ENCODE peak calls at places on chromosomes 2 and 18, in ten cellular contexts. E, I, A, P, S, F, J, V, W and U are unnamed samples.
A peak's percentile ranks its signal among the peaks of the same experiment; 100 is the strongest.

GRCh38 chr2:69113627-69114026 is 100.6 kb downstream of the ANTXR1 start:
- DNase-seq in V (no peak), F (no peak), S (no peak), A (no peak), J (no peak), P (no peak), I (no peak), E (no peak), W (peak; percentile 37), U (no peak)

GRCh38 chr2:125696573-125696972 is 959.4 kb upstream of the GYPC start:
- DNase-seq in V (no peak), P (no peak), F (no peak), W (no peak), I (no peak), E (no peak), J (no peak), A (no peak), S (no peak), U (no peak)

GRCh38 chr18:13439475-13439874 is 220.9 kb downstream of the LDLRAD4 start:
- DNase-seq in E (no peak), F (no peak), V (no peak), W (no peak), I (no peak), S (no peak), P (no peak), A (no peak), J (no peak), U (no peak)

GRCh38 chr2:224598669-224599068 is 13.5 kb upstream of the CUL3 start:
- DNase-seq in W (no peak), S (no peak), V (no peak), P (no peak), E (no peak), A (no peak), F (no peak), I (no peak), J (no peak), U (no peak)

GRCh38 chr2:233713262-233713615 is 532 bp downstream of the UGT1A5 start:
- DNase-seq in S (no peak), E (no peak), I (no peak), W (no peak), A (no peak), F (no peak), J (no peak), P (no peak), V (no peak), U (no peak)

GRCh38 chr2:148900350-148900749 is 25.3 kb downstream of the KIF5C start:
- DNase-seq in P (no peak), I (no peak), J (no peak), W (no peak), E (no peak), V (no peak), S (no peak), F (no peak), A (no peak), U (no peak)

GRCh38 chr2:232028631-232029030 is 67.1 kb downstream of the DIS3L2 start:
- DNase-seq in I (no peak), W (peak; percentile 20), J (no peak), S (no peak), A (no peak), F (no peak), P (no peak), E (no peak), V (no peak), U (no peak)

GRCh38 chr2:28052691-28053090 is 162.2 kb downstream of the BABAM2 start:
- DNase-seq in V (no peak), S (no peak), P (no peak), A (no peak), F (no peak), W (peak; percentile 62), J (no peak), E (no peak), I (no peak), U (no peak)

GRCh38 chr18:14089781-14090180 is 42.5 kb downstream of the ZNF519 start:
- DNase-seq in E (peak; percentile 33), I (no peak), P (no peak), W (peak; percentile 9), F (no peak), S (no peak), V (no peak), J (peak; percentile 28), A (no peak), U (no peak)

GRCh38 chr2:217142649-217143266 is 282.9 kb upstream of the TNP1 start:
- DNase-seq in E (no peak), A (peak; percentile 53), P (peak; percentile 9), F (no peak), I (no peak), J (no peak), S (no peak), W (peak; percentile 7), V (peak; percentile 39), U (no peak)

GRCh38 chr2:212970132-212970531 is 181.3 kb downstream of the IKZF2 start:
- DNase-seq in A (no peak), S (no peak), V (no peak), J (no peak), F (no peak), P (peak; percentile 27), I (no peak), W (peak; percentile 40), E (no peak), U (no peak)

GRCh38 chr2:56474412-56475158 is 290.8 kb downstream of the CCDC85A start:
- DNase-seq in F (no peak), E (no peak), P (peak; percentile 67), S (peak; percentile 51), J (peak; percentile 42), W (peak; percentile 35), A (no peak), I (no peak), V (no peak), U (no peak)

GRCh38 chr18:11585596-11585995 is 23.8 kb upstream of the SLC35G4 start:
- DNase-seq in F (no peak), W (no peak), J (no peak), P (no peak), E (no peak), I (no peak), S (no peak), A (no peak), V (no peak), U (no peak)

GRCh38 chr2:226799976-226800940 is 638 bp upstream of the IRS1 start:
- DNase-seq in S (no peak), E (no peak), P (no peak), I (no peak), J (no peak), F (no peak), A (no peak), W (no peak), V (peak; percentile 24), U (no peak)

GRCh38 chr2:177983183-177983788 is 89.3 kb downstream of the PDE11A start:
- DNase-seq in S (peak; percentile 28), W (peak; percentile 69), V (peak; percentile 81), P (peak; percentile 47), E (peak; percentile 21), F (no peak), J (peak; percentile 57), A (peak; percentile 56), I (no peak), U (no peak)

GRCh38 chr2:65553504-65554074 is 121.2 kb upstream of the SPRED2 start:
- DNase-seq in J (no peak), W (no peak), S (no peak), F (no peak), V (no peak), P (no peak), E (no peak), A (no peak), I (no peak), U (no peak)

GRCh38 chr2:128327180-128327964 is 8.7 kb upstream of the HS6ST1 start:
- DNase-seq in F (no peak), W (no peak), P (no peak), I (no peak), A (no peak), J (no peak), S (no peak), V (no peak), E (no peak), U (no peak)

GRCh38 chr2:237118025-237118424 is 32.3 kb downstream of the COPS8 start:
- DNase-seq in F (no peak), J (no peak), A (no peak), I (no peak), S (no peak), E (no peak), V (no peak), P (no peak), W (peak; percentile 44), U (no peak)

GRCh38 chr2:180872256-180872655 is 108.1 kb upstream of the UBE2E3 start:
- DNase-seq in I (no peak), S (no peak), A (no peak), F (no peak), J (no peak), W (no peak), E (no peak), V (no peak), P (peak; percentile 12), U (no peak)

GRCh38 chr2:127422631-127423475 is 4.6 kb downstream of the PROC start:
- DNase-seq in W (no peak), E (no peak), F (no peak), V (no peak), I (no peak), S (no peak), P (no peak), A (peak; percentile 58), J (no peak), U (no peak)

GRCh38 chr2:219947575-219947974 is 320.1 kb downstream of the SLC4A3 start:
- DNase-seq in A (no peak), S (no peak), J (peak; percentile 15), V (no peak), I (no peak), E (peak; percentile 22), F (no peak), P (no peak), W (peak; percentile 55), U (no peak)

GRCh38 chr2:64859208-64860161 is 129.7 kb upstream of the SLC1A4 start:
- DNase-seq in E (peak; percentile 92), I (peak; percentile 71), W (peak; percentile 96), F (no peak), A (peak; percentile 72), V (peak; percentile 95), P (peak; percentile 94), S (no peak), J (peak; percentile 77), U (no peak)

GRCh38 chr2:120563616-120564015 is 172.1 kb upstream of the GLI2 start:
- DNase-seq in F (no peak), I (no peak), J (no peak), W (no peak), E (no peak), V (no peak), A (no peak), P (no peak), S (no peak), U (no peak)

GRCh38 chr2:235543126-235543750 is 49.4 kb downstream of the AGAP1 start:
- DNase-seq in J (peak; percentile 26), W (peak; percentile 14), P (no peak), E (no peak), S (no peak), I (no peak), A (no peak), V (no peak), F (no peak), U (no peak)

GRCh38 chr2:241764272-241765241 is 12.1 kb upstream of the GAL3ST2 start:
- DNase-seq in A (no peak), I (no peak), P (no peak), S (no peak), F (no peak), E (no peak), J (no peak), W (no peak), V (no peak), U (no peak)

GRCh38 chr2:197426723-197427122 is 8.1 kb downstream of the SF3B1 start:
- DNase-seq in W (no peak), E (no peak), F (no peak), A (no peak), J (no peak), I (no peak), S (no peak), P (no peak), V (no peak), U (no peak)

GRCh38 chr2:65722028-65722427 is 289.6 kb upstream of the SPRED2 start:
- DNase-seq in W (no peak), P (no peak), S (no peak), E (no peak), F (no peak), I (no peak), V (peak; percentile 12), J (peak; percentile 30), A (peak; percentile 2), U (no peak)

GRCh38 chr2:96839288-96839874 is 4.4 kb downstream of the ANKRD23 start:
- DNase-seq in J (no peak), P (no peak), E (no peak), A (no peak), S (no peak), V (no peak), F (peak; percentile 68), I (no peak), W (no peak), U (no peak)